ENCODE peak calls at places on chromosomes 16 and 17, in five cellular contexts. O, D, F, W and J are unnamed samples.

GRCh38 chr17:78883090-78883532 is 19.9 kb downstream of the CEP295NL start:
- DNase-seq in O (peak), D (no peak), F (peak), W (peak), J (peak)

GRCh38 chr16:4496305-4496704 is 20.1 kb downstream of the HMOX2 start:
- DNase-seq in O (no peak), D (no peak), F (no peak), W (peak), J (no peak)

GRCh38 chr17:81322271-81323082 is 27.4 kb upstream of the SLC38A10 start:
- DNase-seq in O (no peak), D (peak), F (no peak), W (peak), J (no peak)

GRCh38 chr16:27385398-27385797 is 16.6 kb upstream of the IL21R start:
- DNase-seq in O (peak), D (no peak), F (no peak), W (no peak), J (peak)

GRCh38 chr17:31112001-31112661 is 17.4 kb downstream of the NF1 start:
- DNase-seq in O (no peak), D (no peak), F (no peak), W (peak), J (no peak)

GRCh38 chr16:70295634-70296033 is 3.4 kb upstream of the DDX19B start:
- DNase-seq in O (no peak), D (no peak), F (no peak), W (no peak), J (no peak)

GRCh38 chr17:3763777-3764170 is 37.2 kb downstream of the ITGAE start:
- DNase-seq in O (no peak), D (no peak), F (no peak), W (no peak), J (no peak)

GRCh38 chr17:80182845-80183223 is 13.0 kb downstream of the CARD14 start:
- DNase-seq in O (no peak), D (no peak), F (no peak), W (no peak), J (no peak)

GRCh38 chr17:39695089-39695474 is 4.8 kb upstream of the ERBB2 start:
- DNase-seq in O (no peak), D (no peak), F (no peak), W (no peak), J (no peak)

GRCh38 chr17:61744252-61744651 is 119.1 kb downstream of the BRIP1 start:
- DNase-seq in O (no peak), D (no peak), F (no peak), W (no peak), J (no peak)

GRCh38 chr16:81560979-81561657 is 116.5 kb downstream of the CMIP start:
- DNase-seq in O (no peak), D (no peak), F (no peak), W (no peak), J (no peak)

GRCh38 chr16:87252269-87252970 is 64.8 kb downstream of the C16orf95 start:
- DNase-seq in O (no peak), D (no peak), F (no peak), W (peak), J (no peak)

GRCh38 chr17:9360610-9361571 is 214.7 kb downstream of the STX8 start:
- DNase-seq in O (no peak), D (no peak), F (no peak), W (peak), J (no peak)

GRCh38 chr16:81458149-81458669 is 13.6 kb downstream of the CMIP start:
- DNase-seq in O (no peak), D (no peak), F (no peak), W (no peak), J (no peak)

GRCh38 chr16:70594569-70594968 is 51.8 kb upstream of the IL34 start:
- DNase-seq in O (peak), D (no peak), F (no peak), W (no peak), J (no peak)

GRCh38 chr16:71867934-71868333 is 16.0 kb downstream of the ZNF821 start:
- DNase-seq in O (no peak), D (no peak), F (no peak), W (no peak), J (no peak)

GRCh38 chr17:46770439-46770817 is 48.1 kb downstream of the WNT3 start:
- DNase-seq in O (no peak), D (no peak), F (no peak), W (no peak), J (no peak)

GRCh38 chr16:974001-974601 is 3.3 kb upstream of the LMF1 start:
- DNase-seq in O (no peak), D (peak), F (no peak), W (no peak), J (no peak)

GRCh38 chr16:24771132-24771778 is 41.8 kb downstream of the TNRC6A start:
- DNase-seq in O (no peak), D (no peak), F (peak), W (peak), J (no peak)

GRCh38 chr17:32960815-32961214 is 30.8 kb upstream of the SPACA3 start:
- DNase-seq in O (no peak), D (no peak), F (peak), W (peak), J (no peak)

GRCh38 chr16:4205971-4206370 is 35.9 kb downstream of the SRL start:
- DNase-seq in O (no peak), D (no peak), F (no peak), W (no peak), J (no peak)

GRCh38 chr16:46688101-46688656 is 799 bp downstream of the VPS35 start:
- DNase-seq in O (peak), D (no peak), F (peak), W (no peak), J (no peak)

GRCh38 chr17:320809-321385 is 31.7 kb downstream of the RPH3AL start:
- DNase-seq in O (no peak), D (no peak), F (no peak), W (no peak), J (no peak)

GRCh38 chr17:64386412-64387144 is 4.1 kb downstream of the PECAM1 start:
- DNase-seq in O (no peak), D (no peak), F (no peak), W (no peak), J (no peak)

GRCh38 chr17:20926532-20926931 is 116.3 kb downstream of the USP22 start:
- DNase-seq in O (no peak), D (no peak), F (no peak), W (peak), J (no peak)

GRCh38 chr17:74923538-74924249 is 379 bp upstream of the OTOP2 start:
- DNase-seq in O (peak), D (peak), F (no peak), W (peak), J (peak)

GRCh38 chr17:41734139-41734948 is at the start of gene HAP1:
- DNase-seq in O (peak), D (peak), F (no peak), W (no peak), J (no peak)

GRCh38 chr16:80544326-80544725 is 3.5 kb downstream of the DYNLRB2 start:
- DNase-seq in O (no peak), D (no peak), F (no peak), W (no peak), J (no peak)

DNA sequence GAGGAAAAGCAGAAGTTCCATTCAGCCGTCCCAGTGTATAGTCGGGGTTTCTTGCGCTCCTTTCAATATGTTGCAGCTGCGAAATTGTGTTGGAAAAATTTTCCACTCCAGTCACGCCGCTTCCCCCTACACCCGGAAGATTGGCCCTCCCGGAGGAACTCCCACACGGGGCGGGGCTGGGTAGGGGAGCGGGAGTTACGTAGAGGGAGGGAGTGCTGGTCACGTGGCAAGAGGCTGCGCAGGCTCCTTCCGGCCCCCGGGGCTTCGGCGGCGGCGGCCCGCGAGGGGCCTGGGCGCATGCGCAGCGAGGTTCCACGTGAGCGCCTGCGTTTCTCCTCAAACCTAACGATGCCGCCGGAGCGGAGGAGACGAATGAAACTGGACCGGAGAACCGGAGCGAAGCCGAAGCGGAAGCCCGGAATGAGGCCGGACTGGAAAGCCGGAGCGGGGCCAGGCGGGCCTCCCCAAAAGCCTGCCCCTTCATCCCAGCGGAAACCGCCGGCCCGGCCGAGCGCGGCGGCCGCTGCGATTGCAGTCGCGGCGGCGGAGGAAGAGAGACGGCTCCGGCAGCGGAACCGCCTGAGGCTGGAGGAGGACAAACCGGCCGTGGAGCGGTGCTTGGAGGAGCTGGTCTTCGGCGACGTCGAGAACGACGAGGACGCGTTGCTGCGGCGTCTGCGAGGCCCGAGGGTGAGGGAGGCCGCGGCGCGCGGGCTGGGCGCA is at the start of gene UTP18:
- DNase-seq in O (peak), D (peak), F (peak), W (peak), J (peak)
- TF ChIP-seq CTCF in O (no peak), D (no peak), F (no peak), W (no peak), J (no peak)

GRCh38 chr17:50167371-50167770 is 1.6 kb downstream of the SGCA start:
- DNase-seq in O (no peak), D (no peak), F (no peak), W (no peak), J (no peak)
- H3K4me3 ChIP-seq in O (peak), D (no peak), F (no peak), W (no peak), J (peak)

DNA sequence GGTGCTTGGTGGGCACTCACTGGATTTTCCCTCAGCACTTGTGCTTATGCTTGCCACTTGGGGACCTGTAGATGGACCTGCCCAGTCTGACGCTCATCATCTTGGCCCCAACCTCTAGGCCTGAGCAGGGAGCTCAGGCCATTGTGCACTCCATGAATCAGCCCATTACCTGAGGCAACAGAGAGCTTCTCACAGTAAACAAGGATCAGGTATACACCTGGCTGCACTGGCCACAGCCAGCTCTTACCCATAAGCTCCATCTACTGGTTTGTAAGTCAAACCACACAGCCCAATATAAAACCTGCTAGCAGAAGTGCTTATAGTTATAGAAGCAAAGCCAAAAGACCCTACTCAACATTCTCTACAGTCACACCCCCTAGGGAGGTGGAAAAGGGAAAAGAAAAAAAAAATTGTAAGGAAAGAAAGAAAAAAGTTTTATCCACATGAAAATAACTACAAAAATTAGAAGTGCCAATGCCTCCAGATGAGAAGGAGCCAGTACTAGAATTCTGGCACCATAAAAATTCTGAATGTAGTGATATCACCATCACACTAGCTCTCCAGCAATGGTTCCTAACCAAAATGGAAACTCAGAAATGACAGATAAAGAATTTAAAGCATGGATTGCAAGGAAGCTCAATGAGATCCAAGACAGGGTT is 87.8 kb upstream of the CDH5 start:
- DNase-seq in O (no peak), D (peak), F (no peak), W (no peak), J (no peak)
- TF ChIP-seq CTCF in O (no peak), D (peak), F (no peak), W (no peak), J (no peak)

DNA sequence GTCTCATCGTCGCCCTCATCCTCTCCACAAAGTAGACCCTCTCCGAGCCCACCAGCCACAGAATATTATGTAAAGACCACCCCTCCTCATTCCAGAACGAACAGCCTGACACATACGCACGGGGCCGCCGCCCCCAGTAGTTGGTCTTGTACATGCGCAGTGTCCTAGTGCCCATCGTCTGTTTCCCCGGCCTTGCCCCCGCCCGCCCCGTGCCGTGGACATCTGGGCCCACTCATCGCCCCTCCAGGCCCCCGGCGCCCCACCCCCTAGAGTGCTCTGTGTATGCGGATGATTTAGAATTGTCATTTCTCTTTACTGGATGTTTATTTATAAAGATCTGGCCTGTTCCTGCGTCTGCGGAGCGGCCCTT is 475 bp upstream of the AMDHD2 start:
- DNase-seq in O (no peak), D (no peak), F (no peak), W (no peak), J (no peak)
- H3K4me3 ChIP-seq in O (peak), D (no peak), F (peak), W (peak), J (peak)

GRCh38 chr17:57916925-57917858 is 38.0 kb downstream of the CUEDC1 start:
- DNase-seq in O (no peak), D (peak), F (no peak), W (no peak), J (no peak)
- TF ChIP-seq CTCF in O (no peak), D (peak), F (no peak), W (no peak), J (no peak)

GRCh38 chr17:7295230-7296180 is 1.1 kb upstream of the YBX2 start:
- DNase-seq in O (no peak), D (no peak), F (no peak), W (no peak), J (no peak)
- H3K4me3 ChIP-seq in O (no peak), D (peak), F (no peak), W (no peak), J (peak)

DNA sequence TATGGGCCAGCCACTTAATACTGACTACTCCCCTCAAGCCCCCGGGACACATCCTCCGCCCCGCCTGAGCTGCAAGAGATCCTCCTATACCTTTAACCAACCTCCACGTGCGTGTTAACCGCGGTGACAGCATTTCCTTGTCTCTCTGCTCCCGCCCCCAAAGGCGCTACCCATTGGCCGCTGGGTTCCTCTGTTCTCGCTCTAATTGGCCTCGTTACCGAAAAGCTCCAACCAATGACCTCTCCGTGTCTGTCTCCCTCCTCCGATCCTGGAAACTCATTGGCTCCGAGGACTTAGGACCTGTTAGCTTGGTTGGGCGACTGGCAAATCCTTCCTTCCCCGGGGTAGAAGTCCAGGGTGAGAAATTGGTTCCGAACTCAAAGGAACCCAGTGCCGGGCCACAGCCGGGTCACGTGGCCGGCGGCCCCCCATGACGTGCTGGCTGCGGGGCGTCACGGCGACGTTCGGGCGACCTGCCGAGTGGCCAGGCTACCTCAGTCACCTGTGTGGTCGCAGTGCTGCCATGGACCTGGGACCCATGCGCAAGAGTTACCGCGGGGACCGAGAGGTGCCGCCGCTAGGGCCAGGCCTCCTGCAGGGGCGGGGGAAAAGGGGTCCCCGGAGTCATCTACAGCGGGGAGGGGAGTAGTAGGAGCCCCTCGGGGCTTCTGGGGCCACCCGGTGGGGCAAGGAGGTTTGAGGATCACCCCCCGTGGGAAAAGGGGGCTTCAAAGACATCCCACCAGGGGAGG is at the start of gene PNPO:
- DNase-seq in O (peak), D (peak), F (peak), W (peak), J (peak)
- TF ChIP-seq CTCF in O (no peak), D (no peak), F (no peak), W (no peak), J (no peak)

GRCh38 chr16:29913514-29913913 is 12.5 kb downstream of the KCTD13 start:
- DNase-seq in O (no peak), D (no peak), F (no peak), W (no peak), J (no peak)

GRCh38 chr16:29911676-29912010 is 11.4 kb downstream of the ASPHD1 start:
- DNase-seq in O (no peak), D (no peak), F (no peak), W (no peak), J (no peak)

GRCh38 chr16:29916979-29917378 is 9.0 kb downstream of the KCTD13 start:
- DNase-seq in O (no peak), D (no peak), F (no peak), W (no peak), J (no peak)

GRCh38 chr16:29912087-29912486 is 11.8 kb downstream of the ASPHD1 start:
- DNase-seq in O (no peak), D (no peak), F (no peak), W (no peak), J (no peak)

DNA sequence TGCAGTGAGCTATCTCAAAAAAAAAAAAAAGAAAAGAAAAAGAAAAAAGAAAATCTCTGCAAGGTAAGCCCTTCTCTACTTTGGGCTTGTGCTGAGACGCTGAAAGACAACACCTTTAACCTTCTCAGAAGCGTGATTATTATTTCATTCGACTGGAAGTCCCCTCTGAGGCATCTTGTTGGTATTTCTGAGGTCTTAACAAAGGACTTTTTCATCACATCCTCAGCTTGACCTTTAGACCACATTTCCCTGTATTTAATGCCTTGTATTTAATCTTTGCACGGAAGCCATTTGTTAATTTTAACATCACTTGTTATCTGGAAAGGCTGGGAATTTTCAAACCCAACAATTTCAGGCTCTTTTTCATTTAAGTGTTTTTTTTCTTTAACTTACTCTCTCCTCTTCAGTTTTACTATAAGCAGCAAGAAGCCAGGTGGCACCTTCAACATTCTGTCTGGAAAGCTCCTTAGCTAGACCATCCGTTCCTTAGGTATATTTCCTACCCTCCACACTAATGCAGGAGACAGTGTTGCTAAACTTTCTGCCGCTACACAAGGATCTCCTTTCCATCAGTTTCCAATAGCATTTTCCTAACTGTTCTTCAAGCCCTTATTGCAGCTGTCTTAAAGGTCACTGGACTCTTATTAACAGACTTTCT is 10.3 kb downstream of the KCTD13 start:
- DNase-seq in O (no peak), D (no peak), F (no peak), W (no peak), J (no peak)
- H3K4me3 ChIP-seq in O (no peak), D (no peak), F (no peak), W (no peak), J (no peak)

DNA sequence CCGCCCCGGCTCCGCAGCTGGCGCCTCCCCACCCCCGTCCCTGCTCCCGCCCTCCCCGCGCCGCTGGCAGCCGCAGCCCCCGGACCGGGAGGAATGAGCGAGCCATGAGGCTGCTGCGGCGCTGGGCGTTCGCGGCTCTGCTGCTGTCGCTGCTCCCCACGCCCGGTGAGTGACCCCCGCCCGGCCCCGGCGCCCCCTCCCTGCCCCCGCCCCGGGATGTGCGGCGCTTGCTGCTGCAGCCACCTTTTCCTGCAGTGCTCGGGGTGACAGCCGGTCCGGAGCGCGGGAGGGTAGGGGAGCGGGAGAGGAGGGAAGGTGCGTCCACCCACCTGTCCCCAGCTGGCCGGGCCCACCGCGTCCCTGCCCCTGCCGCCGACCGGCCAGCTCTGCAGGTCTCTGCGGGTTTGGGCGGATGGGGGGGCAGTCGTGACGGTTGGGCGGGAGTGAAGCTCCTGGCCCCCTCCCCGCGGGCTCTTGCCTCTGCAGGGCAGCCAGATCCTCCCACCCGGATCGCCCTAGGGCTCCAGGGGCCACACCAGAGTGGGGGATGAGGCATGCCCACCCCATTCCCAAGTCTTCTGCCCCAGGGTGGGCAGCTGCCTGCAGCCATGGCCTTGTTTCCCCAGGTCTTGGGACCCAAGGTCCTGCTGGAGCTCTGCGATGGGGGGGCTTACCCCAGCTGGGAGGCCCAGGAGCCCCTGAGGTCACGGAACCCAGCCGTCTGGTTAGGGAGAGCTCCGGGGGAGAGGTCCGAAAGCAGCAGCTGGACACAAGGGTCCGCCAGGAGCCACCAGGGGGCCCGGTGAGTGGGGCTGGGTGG is 518 bp downstream of the ADAM11 start:
- DNase-seq in O (no peak), D (no peak), F (no peak), W (no peak), J (no peak)
- TF ChIP-seq CTCF in O (no peak), D (no peak), F (peak), W (no peak), J (no peak)